ENCODE peak calls at places on chromosomes 7 and 10, in seven cellular contexts. B, S, K, E, Y, W and X are unnamed samples.

GRCh38 chr10:22760025-22760424 is 45.6 kb upstream of the PIP4K2A start:
- DNase-seq in W (no peak), E (no peak), S (no peak), K (no peak), B (no peak), Y (no peak), X (no peak)

GRCh38 chr7:84999450-84999849 is 187.4 kb downstream of the SEMA3D start:
- DNase-seq in S (no peak), K (no peak), W (no peak), Y (no peak), E (no peak), B (no peak), X (peak; percentile 23)

GRCh38 chr10:17993361-17993760 is 41.6 kb downstream of the SLC39A12 start:
- DNase-seq in Y (no peak), K (no peak), S (no peak), B (no peak), E (no peak), W (no peak), X (no peak)

GRCh38 chr7:4113976-4114375 is 568.1 kb upstream of the FOXK1 start:
- DNase-seq in W (no peak), Y (no peak), K (no peak), B (no peak), S (no peak), E (no peak), X (no peak)

GRCh38 chr7:108030536-108030935 is 27.6 kb upstream of the LAMB1 start:
- DNase-seq in Y (no peak), K (no peak), S (no peak), E (no peak), B (no peak), W (no peak), X (no peak)

GRCh38 chr7:129388353-129389098 is 45.7 kb upstream of the STRIP2 start:
- DNase-seq in W (no peak), E (no peak), K (no peak), S (no peak), B (no peak), Y (no peak), X (no peak)

GRCh38 chr10:81071087-81071796 is 533.5 kb downstream of the SH2D4B start:
- DNase-seq in W (no peak), S (no peak), K (no peak), E (no peak), Y (no peak), B (no peak), X (no peak)

GRCh38 chr10:98296514-98296913 is 28.5 kb upstream of the LOXL4 start:
- DNase-seq in S (no peak), W (no peak), B (no peak), E (no peak), K (no peak), Y (no peak), X (no peak)

GRCh38 chr10:67668448-67668847 is 27.5 kb downstream of the CTNNA3 start:
- DNase-seq in S (no peak), E (no peak), Y (no peak), K (no peak), B (no peak), W (no peak), X (no peak)

GRCh38 chr10:132687893-132688579 is 97.9 kb downstream of the NKX6-2 start:
- DNase-seq in W (no peak), S (no peak), K (no peak), Y (no peak), B (no peak), E (no peak), X (no peak)

GRCh38 chr7:34058791-34059550 is 153.6 kb downstream of the BMPER start:
- DNase-seq in B (no peak), E (no peak), K (peak; percentile 35), W (no peak), S (no peak), Y (peak; percentile 98), X (no peak)

GRCh38 chr7:29968683-29969457 is 20.7 kb downstream of the SCRN1 start:
- DNase-seq in S (no peak), K (no peak), W (no peak), B (no peak), Y (no peak), E (no peak), X (no peak)

GRCh38 chr10:103923502-103923901 is 5.5 kb upstream of the STN1 start:
- DNase-seq in Y (no peak), E (no peak), B (no peak), S (no peak), W (no peak), K (no peak), X (no peak)

GRCh38 chr7:100642534-100642907 is 1.2 kb upstream of the TFR2 start:
- DNase-seq in Y (no peak), W (no peak), K (no peak), S (peak; percentile 16), E (peak; percentile 58), B (no peak), X (no peak)

GRCh38 chr10:107614939-107615665 is 450.6 kb upstream of the SORCS1 start:
- DNase-seq in Y (no peak), B (no peak), E (no peak), S (no peak), W (no peak), K (no peak), X (no peak)

GRCh38 chr7:33779216-33779615 is 126.1 kb upstream of the BMPER start:
- DNase-seq in Y (no peak), E (no peak), W (no peak), K (no peak), S (no peak), B (no peak), X (no peak)

GRCh38 chr7:127858091-127858914 is 172.9 kb downstream of the LRRC4 start:
- DNase-seq in K (no peak), W (no peak), B (no peak), Y (no peak), S (no peak), E (no peak), X (no peak)

GRCh38 chr10:133335238-133336122 is 1.2 kb downstream of the CALY start:
- DNase-seq in E (no peak), W (peak; percentile 58), Y (peak; percentile 79), K (no peak), B (no peak), S (peak; percentile 70), X (no peak)

GRCh38 chr7:99193527-99194214 is 14.2 kb downstream of the KPNA7 start:
- DNase-seq in B (no peak), Y (peak; percentile 33), W (no peak), S (no peak), E (no peak), K (no peak), X (no peak)

GRCh38 chr7:135151162-135151932 is 3.5 kb downstream of the TMEM140 start:
- DNase-seq in E (no peak), W (no peak), S (no peak), K (no peak), B (no peak), Y (no peak), X (no peak)

GRCh38 chr7:155032978-155033377 is 30.1 kb upstream of the PAXIP1 start:
- DNase-seq in B (no peak), W (no peak), Y (no peak), E (no peak), S (no peak), K (peak; percentile 27), X (no peak)

GRCh38 chr10:15313844-15314243 is 57.2 kb downstream of the FAM171A1 start:
- DNase-seq in K (no peak), S (no peak), B (no peak), Y (no peak), W (peak; percentile 52), E (no peak), X (no peak)

GRCh38 chr7:99623702-99624447 is 7.1 kb downstream of the ZSCAN25 start:
- DNase-seq in S (no peak), W (no peak), B (no peak), Y (no peak), K (no peak), E (no peak), X (no peak)

GRCh38 chr7:136259074-136259473 is 281.9 kb upstream of the MTPN start:
- DNase-seq in K (no peak), E (no peak), B (no peak), S (no peak), Y (no peak), W (no peak), X (no peak)

GRCh38 chr10:53434413-53434812 is 661.8 kb upstream of the MBL2 start:
- DNase-seq in W (no peak), K (no peak), S (no peak), E (no peak), B (no peak), Y (no peak), X (no peak)